ENCODE peak calls at places on chromosome 16, in four cellular contexts. V, N, U and Z are unnamed samples.

GRCh38 chr16:10321407-10322397 is 64.2 kb upstream of the ATF7IP2 start:
- DNase-seq in U (peak), V (no peak), N (no peak), Z (no peak)

GRCh38 chr16:67666032-67666537 is 465 bp downstream of the ENKD1 start:
- DNase-seq in N (peak), U (peak), V (peak), Z (no peak)

GRCh38 chr16:1981398-1981836 is at the start of gene NOXO1:
- DNase-seq in V (no peak), N (no peak), U (peak), Z (no peak)

GRCh38 chr16:56382901-56383355 is 42.4 kb downstream of the AMFR start:
- DNase-seq in V (no peak), N (no peak), U (no peak), Z (no peak)

GRCh38 chr16:4323071-4323844 is 7.4 kb downstream of the GLIS2 start:
- DNase-seq in N (no peak), U (no peak), V (no peak), Z (no peak)

GRCh38 chr16:70638814-70639792 is 7.3 kb upstream of the IL34 start:
- DNase-seq in U (no peak), V (no peak), N (no peak), Z (no peak)

GRCh38 chr16:6193718-6194117 is 1096.1 kb upstream of the EEF2KMT start:
- DNase-seq in U (no peak), V (no peak), N (peak), Z (no peak)

GRCh38 chr16:27258241-27258734 is 10.3 kb downstream of the NSMCE1 start:
- DNase-seq in V (no peak), U (no peak), N (no peak), Z (no peak)

GRCh38 chr16:27235938-27236245 is 32.6 kb downstream of the KDM8 start:
- DNase-seq in U (no peak), N (no peak), V (no peak), Z (no peak)

GRCh38 chr16:57091990-57092785 is at the start of gene CPNE2:
- DNase-seq in U (peak), V (peak), N (peak), Z (peak)

GRCh38 chr16:1535391-1536291 is 2.2 kb downstream of the TMEM204 start:
- DNase-seq in V (no peak), U (peak), N (no peak), Z (no peak)

GRCh38 chr16:66486199-66486772 is 59.2 kb downstream of the BEAN1 start:
- DNase-seq in V (no peak), N (no peak), U (no peak), Z (no peak)

GRCh38 chr16:55542459-55543082 is 23.9 kb upstream of the CAPNS2 start:
- DNase-seq in N (no peak), V (no peak), U (no peak), Z (no peak)

GRCh38 chr16:71899171-71899570 is 3.8 kb downstream of the IST1 start:
- DNase-seq in U (no peak), N (no peak), V (no peak), Z (no peak)

DNA sequence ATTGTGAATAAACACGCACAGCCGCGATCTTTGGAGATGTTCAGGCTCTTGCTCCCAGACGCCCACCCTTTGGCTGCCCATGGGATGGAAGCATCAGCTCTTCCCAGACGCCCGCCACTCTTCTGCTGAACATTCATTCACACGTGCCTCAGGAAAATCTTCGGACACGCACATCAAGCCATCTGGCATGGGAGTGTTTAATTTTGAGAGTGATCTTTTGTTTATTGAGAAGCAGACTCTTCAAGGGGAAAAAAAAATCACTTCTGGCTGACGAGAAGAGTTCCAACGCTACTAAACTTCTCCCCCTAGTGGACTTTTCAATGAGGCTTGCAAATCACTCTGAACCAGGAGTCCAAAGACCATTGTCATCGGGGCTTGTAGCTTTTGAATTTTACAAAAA is 62.0 kb upstream of the NUDT7 start:
- DNase-seq in N (peak), V (no peak), U (no peak), Z (no peak)
- TF ChIP-seq CTCF in N (peak), V (peak), U (peak), Z (no peak)

GRCh38 chr16:49532243-49532870 is 158.8 kb downstream of the C16orf78 start:
- DNase-seq in N (peak), V (no peak), U (no peak), Z (no peak)
- TF ChIP-seq CTCF in N (no peak), V (no peak), U (no peak), Z (no peak)

DNA sequence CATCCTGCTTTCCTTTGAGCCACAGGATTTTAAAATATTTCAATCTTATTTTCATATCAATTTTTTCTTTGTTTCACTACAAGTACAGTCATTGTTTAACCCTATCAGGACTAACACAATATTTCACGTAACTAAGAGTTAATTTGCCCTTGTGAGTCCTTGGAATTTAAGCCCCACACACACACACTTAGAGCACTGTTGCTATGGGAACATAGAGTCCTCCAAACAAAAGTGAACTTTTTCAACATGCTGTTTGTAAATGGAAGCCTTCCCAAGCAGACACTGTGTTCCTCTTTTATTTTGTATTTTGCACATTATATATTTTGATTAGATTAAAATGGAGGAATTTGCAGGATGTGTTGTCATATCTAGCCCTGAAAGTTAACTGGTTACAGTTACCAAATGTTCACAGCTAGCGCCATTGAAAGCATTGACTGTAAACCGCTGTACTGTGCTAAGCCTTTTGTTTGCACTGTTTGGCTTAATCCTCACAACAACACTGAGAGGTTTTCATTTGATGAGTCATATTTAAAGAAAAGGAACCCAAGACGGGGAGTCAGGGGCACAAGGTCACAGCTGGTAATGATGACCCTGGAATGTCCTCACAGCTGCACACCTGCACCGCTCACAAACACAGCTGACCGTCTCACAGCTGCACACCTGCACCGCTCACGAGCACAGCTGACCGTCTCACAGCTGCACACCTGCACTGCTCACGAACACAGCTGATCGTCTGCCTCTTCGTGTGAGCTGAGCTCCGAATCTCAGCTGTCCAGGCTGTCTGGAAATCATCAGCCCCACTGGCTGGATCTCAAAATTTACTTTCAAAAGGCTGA is 6.3 kb downstream of the HSBP1 start:
- DNase-seq in N (peak), V (no peak), U (no peak), Z (no peak)
- TF ChIP-seq CTCF in N (no peak), V (no peak), U (no peak), Z (no peak)

GRCh38 chr16:9297437-9298113 is 206.1 kb downstream of the HAPSTR1 start:
- DNase-seq in U (peak), N (peak), V (peak), Z (no peak)
- TF ChIP-seq CTCF in U (peak), N (peak), V (peak), Z (peak)